ENCODE peak calls at places on chromosome 1, in five cellular contexts. P is skeletal muscle cell, F is prostate gland, X is H7, A is AG10803. W is an unnamed sample.

GRCh38 chr1:1876335-1876935 is 14.5 kb downstream of the GNB1 start:
- DNase-seq in F (no peak), P (no peak), A (peak; percentile 62), X (no peak), W (no peak)

GRCh38 chr1:219555031-219555667 is 57.8 kb downstream of the ZC3H11B start:
- DNase-seq in X (peak; percentile 68), F (peak; percentile 7), A (peak; percentile 8), P (peak; percentile 54), W (peak; percentile 70)

GRCh38 chr1:151416231-151416630 is 16.9 kb downstream of the PSMB4 start:
- DNase-seq in P (peak; percentile 56), X (no peak), F (no peak), A (peak; percentile 63), W (peak; percentile 91)

GRCh38 chr1:222784371-222784770 is 30.5 kb upstream of the DISP1 start:
- DNase-seq in A (no peak), X (no peak), P (no peak), F (no peak), W (no peak)

GRCh38 chr1:30467101-30467500 is 256.3 kb downstream of the MATN1 start:
- DNase-seq in X (no peak), P (no peak), F (no peak), A (no peak), W (no peak)

GRCh38 chr1:246317723-246318359 is 189.2 kb downstream of the SMYD3 start:
- DNase-seq in X (no peak), P (no peak), A (peak; percentile 42), F (no peak), W (peak; percentile 45)

GRCh38 chr1:24009406-24009805 is 29.3 kb upstream of the SRSF10 start:
- DNase-seq in A (peak; percentile 37), X (no peak), F (no peak), P (peak; percentile 46), W (peak; percentile 69)

GRCh38 chr1:220786337-220787068 is at the start of gene MTARC1:
- DNase-seq in P (no peak), A (peak; percentile 33), X (peak; percentile 96), F (peak; percentile 70), W (peak; percentile 51)

GRCh38 chr1:115112496-115113375 is 23.4 kb upstream of the TSPAN2 start:
- DNase-seq in X (peak; percentile 71), F (peak; percentile 16), A (no peak), P (no peak), W (peak; percentile 40)

GRCh38 chr1:29943034-29943433 is 706.7 kb downstream of the PTPRU start:
- DNase-seq in P (no peak), X (no peak), A (no peak), F (no peak), W (no peak)

GRCh38 chr1:91572044-91572443 is 71.4 kb downstream of the CDC7 start:
- DNase-seq in P (no peak), F (no peak), A (no peak), X (no peak), W (no peak)

GRCh38 chr1:208189183-208189582 is 55.0 kb downstream of the PLXNA2 start:
- DNase-seq in F (no peak), A (no peak), P (no peak), X (no peak), W (no peak)

GRCh38 chr1:204461331-204462228 is 33.0 kb downstream of the PIK3C2B start:
- DNase-seq in F (no peak), X (no peak), P (no peak), A (no peak), W (peak; percentile 19)

GRCh38 chr1:16026723-16027484 is 5.1 kb downstream of the CLCNKA start:
- DNase-seq in P (no peak), F (no peak), A (no peak), X (peak; percentile 98), W (no peak)

GRCh38 chr1:10529096-10529495 is 54.3 kb downstream of the PEX14 start:
- DNase-seq in X (no peak), F (no peak), A (no peak), P (no peak), W (no peak)
- H3K4me3 ChIP-seq in X (no peak overlapping the region), F (no peak overlapping the region), A (peak overlapping the region; percentile 42), P (no peak overlapping the region), W (no peak overlapping the region)

GRCh38 chr1:244436336-244437102 is 15.2 kb downstream of the ADSS2 start:
- DNase-seq in X (no peak), P (no peak), F (no peak), A (no peak), W (no peak)

GRCh38 chr1:244437108-244437507 is 14.6 kb downstream of the ADSS2 start:
- DNase-seq in A (peak; percentile 42), P (no peak), F (no peak), X (no peak), W (no peak)

GRCh38 chr1:244431166-244431565 is 20.5 kb downstream of the ADSS2 start:
- DNase-seq in P (no peak), X (no peak), A (no peak), F (no peak), W (no peak)

GRCh38 chr1:244439391-244440032 is 12.2 kb downstream of the ADSS2 start:
- DNase-seq in A (no peak), X (peak; percentile 40), P (no peak), F (no peak), W (peak; percentile 35)

GRCh38 chr1:244435562-244436205 is 16.0 kb downstream of the ADSS2 start:
- DNase-seq in X (no peak), A (peak; percentile 76), P (peak; percentile 48), F (no peak), W (peak; percentile 41)
- H3K4me3 ChIP-seq in X (no peak overlapping the region), A (no peak overlapping the region), P (no peak overlapping the region), F (no peak overlapping the region), W (no peak overlapping the region)

DNA sequence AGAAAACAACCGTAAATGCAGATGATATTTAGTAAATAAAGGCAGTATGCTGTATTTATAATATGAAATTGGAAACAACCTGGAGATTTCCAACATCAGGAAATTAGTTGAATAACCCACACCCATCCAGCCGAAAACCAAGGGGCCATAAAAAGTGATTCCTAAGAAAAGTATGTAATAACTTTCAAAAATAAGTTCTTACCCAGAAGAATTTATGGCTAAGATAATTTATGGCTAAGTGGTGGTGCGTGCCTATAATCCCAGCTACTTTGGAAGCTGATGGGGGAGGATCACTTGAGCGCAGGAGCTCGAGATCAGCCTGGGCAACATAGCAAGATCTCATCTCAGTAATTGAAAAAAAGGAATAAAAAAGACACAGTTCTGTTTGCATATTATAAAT is 43.2 kb downstream of the TMCO4 start:
- DNase-seq in A (peak; percentile 48), X (no peak), F (no peak), P (no peak), W (no peak)
- H3K4me3 ChIP-seq in A (no peak overlapping the region), X (no peak overlapping the region), F (no peak overlapping the region), P (no peak overlapping the region), W (no peak overlapping the region)

DNA sequence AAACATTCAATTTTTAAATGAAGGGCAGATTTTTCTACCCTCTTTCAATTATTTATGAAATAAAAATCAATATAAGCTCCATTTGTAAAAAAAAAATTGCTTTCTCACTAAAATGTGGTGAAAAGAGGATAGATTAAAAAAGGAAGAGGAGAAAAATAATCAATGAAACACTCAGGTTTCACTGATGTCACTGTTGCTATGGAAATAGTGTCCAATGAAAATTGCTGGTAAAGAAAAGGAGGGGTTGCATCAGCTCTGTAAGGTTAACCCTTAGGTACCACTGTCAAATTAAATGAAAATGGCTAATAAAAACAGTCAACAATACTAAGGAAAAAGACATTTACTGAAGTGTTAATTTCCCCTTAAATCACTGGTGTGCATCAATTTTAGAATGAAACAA is 91.6 kb upstream of the TTC39A start:
- DNase-seq in A (peak; percentile 64), X (peak; percentile 47), P (peak; percentile 36), F (no peak), W (peak; percentile 40)
- H3K4me3 ChIP-seq in A (peak overlapping the region; percentile 11), X (peak overlapping the region; percentile 12), P (peak overlapping the region; percentile 28), F (no peak overlapping the region), W (no peak overlapping the region)

GRCh38 chr1:109691762-109692161 is 4.1 kb downstream of the GSTM1 start:
- DNase-seq in F (no peak), X (no peak), P (no peak), A (no peak), W (no peak)

GRCh38 chr1:109689844-109690405 is 2.3 kb downstream of the GSTM1 start:
- DNase-seq in P (no peak), X (no peak), A (no peak), F (no peak), W (no peak)

GRCh38 chr1:109687641-109688499 is at the start of gene GSTM1:
- DNase-seq in X (no peak), F (no peak), P (peak; percentile 22), A (no peak), W (no peak)
- H3K4me3 ChIP-seq in X (no peak within 1 kb of the TSS), F (no peak within 1 kb of the TSS), P (peak within 1 kb of the TSS; percentile 53), A (no peak within 1 kb of the TSS), W (no peak within 1 kb of the TSS)

DNA sequence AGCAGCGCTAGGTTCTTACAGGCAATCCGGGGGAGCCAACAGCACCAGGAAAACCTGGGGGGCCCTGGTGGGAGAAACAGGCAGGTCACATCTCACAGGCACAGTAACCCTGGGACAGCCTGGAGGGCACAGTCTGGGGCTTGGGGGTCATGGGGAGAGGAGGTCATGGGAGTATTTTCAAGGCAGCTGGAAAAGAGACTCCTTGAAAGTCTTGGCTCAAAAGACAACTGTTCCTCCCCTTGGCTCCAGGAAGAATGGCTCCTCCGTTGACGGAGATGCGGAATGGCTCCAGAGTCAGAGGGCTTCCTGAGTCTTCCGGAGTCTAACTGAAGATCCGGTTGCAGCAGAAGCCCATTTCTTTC is 25.9 kb upstream of the PEF1 start:
- DNase-seq in A (no peak), X (no peak), P (no peak), F (no peak), W (no peak)
- H3K4me3 ChIP-seq in A (no peak overlapping the region), X (no peak overlapping the region), P (peak overlapping the region; percentile 8), F (peak overlapping the region; percentile 15), W (peak overlapping the region; percentile 39)

DNA sequence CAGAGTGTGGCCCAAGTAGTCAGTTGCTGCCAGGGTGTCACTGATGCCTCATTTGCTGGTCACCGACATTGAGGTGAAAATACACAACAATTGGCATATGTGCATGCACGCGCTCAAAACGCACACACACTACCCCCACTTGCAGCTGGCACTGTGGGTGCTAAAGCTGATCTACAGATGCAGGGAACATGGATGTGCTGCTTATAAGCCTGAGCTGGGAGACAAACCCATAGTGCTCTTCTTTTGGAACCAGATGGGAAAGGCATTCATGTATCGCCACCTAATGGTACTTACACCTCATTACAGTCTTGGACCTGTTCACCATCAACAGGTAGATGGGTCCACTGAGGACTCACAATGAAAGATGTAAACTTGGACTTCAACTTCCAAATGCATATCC is 70.3 kb upstream of the CAMK1G start:
- DNase-seq in A (peak; percentile 46), X (peak; percentile 50), F (no peak), P (no peak), W (peak; percentile 79)
- H3K4me3 ChIP-seq in A (no peak overlapping the region), X (no peak overlapping the region), F (no peak overlapping the region), P (no peak overlapping the region), W (no peak overlapping the region)

DNA sequence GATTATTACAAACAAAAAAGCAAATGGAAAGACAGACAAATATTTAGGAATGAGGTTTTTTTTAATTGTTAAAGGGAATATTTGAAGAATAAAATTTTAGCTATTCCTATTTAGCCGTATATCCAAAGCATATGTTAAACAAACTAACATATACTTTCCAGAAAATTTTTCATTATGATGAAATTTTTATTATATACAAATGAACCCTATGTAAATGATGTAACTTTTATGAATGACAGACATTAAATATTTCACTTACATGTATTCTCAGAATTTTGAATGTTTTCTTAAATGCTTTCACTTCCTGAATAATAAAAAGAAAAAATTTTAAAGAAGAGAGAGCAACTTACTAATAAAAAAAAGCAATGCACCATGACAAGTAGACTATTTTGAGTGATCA is 15.8 kb downstream of the LHX9 start:
- DNase-seq in X (no peak), P (no peak), A (no peak), F (no peak), W (no peak)
- H3K4me3 ChIP-seq in X (no peak overlapping the region), P (no peak overlapping the region), A (no peak overlapping the region), F (no peak overlapping the region), W (no peak overlapping the region)

W was measured in epithelial cell of esophagus.